ENCODE peak calls at places on chromosomes 16 and 17, in five cellular contexts. One of them, this sample, is unnamed.

GRCh38 chr17:76543482-76544122 is 3.8 kb downstream of the PRCD start:
- DNase-seq in cerebellar nuclear complex: no peak
- DNase-seq in Calu3: no peak
- DNase-seq in stimulated activated CD8-positive, alpha-beta memory T cell treated with anti-CD3 and anti-CD28 coated beads, Interleukin-4, amount 100 ng/mL, for 1 hour: no peak
- DNase-seq in progenitor cell of endocrine pancreas: no peak
- DNase-seq in this sample: peak

GRCh38 chr17:30519707-30520106 is 42.5 kb downstream of the GOSR1 start:
- DNase-seq in cerebellar nuclear complex: no peak
- DNase-seq in Calu3: no peak
- DNase-seq in stimulated activated CD8-positive, alpha-beta memory T cell treated with anti-CD3 and anti-CD28 coated beads, Interleukin-4, amount 100 ng/mL, for 1 hour: no peak
- DNase-seq in progenitor cell of endocrine pancreas: no peak
- DNase-seq in this sample: no peak

GRCh38 chr16:1458336-1458976 is 14.1 kb upstream of the CCDC154 start:
- DNase-seq in cerebellar nuclear complex: no peak
- DNase-seq in Calu3: no peak
- DNase-seq in stimulated activated CD8-positive, alpha-beta memory T cell treated with anti-CD3 and anti-CD28 coated beads, Interleukin-4, amount 100 ng/mL, for 1 hour: no peak
- DNase-seq in progenitor cell of endocrine pancreas: no peak
- DNase-seq in this sample: no peak

GRCh38 chr16:4694664-4695451 is 1.5 kb downstream of the NUDT16L1 start:
- DNase-seq in cerebellar nuclear complex: no peak
- DNase-seq in Calu3: no peak
- DNase-seq in stimulated activated CD8-positive, alpha-beta memory T cell treated with anti-CD3 and anti-CD28 coated beads, Interleukin-4, amount 100 ng/mL, for 1 hour: no peak
- DNase-seq in progenitor cell of endocrine pancreas: no peak
- DNase-seq in this sample: peak

GRCh38 chr16:12461201-12461600 is 342.5 kb downstream of the CPPED1 start:
- DNase-seq in cerebellar nuclear complex: no peak
- DNase-seq in Calu3: no peak
- DNase-seq in stimulated activated CD8-positive, alpha-beta memory T cell treated with anti-CD3 and anti-CD28 coated beads, Interleukin-4, amount 100 ng/mL, for 1 hour: no peak
- DNase-seq in progenitor cell of endocrine pancreas: no peak
- DNase-seq in this sample: no peak

GRCh38 chr16:66376114-66376513 is 9.6 kb downstream of the CDH5 start:
- DNase-seq in cerebellar nuclear complex: no peak
- DNase-seq in Calu3: no peak
- DNase-seq in stimulated activated CD8-positive, alpha-beta memory T cell treated with anti-CD3 and anti-CD28 coated beads, Interleukin-4, amount 100 ng/mL, for 1 hour: no peak
- DNase-seq in progenitor cell of endocrine pancreas: no peak
- DNase-seq in this sample: no peak

GRCh38 chr17:35337364-35337763 is 36.1 kb downstream of the SLFN11 start:
- DNase-seq in cerebellar nuclear complex: no peak
- DNase-seq in Calu3: no peak
- DNase-seq in stimulated activated CD8-positive, alpha-beta memory T cell treated with anti-CD3 and anti-CD28 coated beads, Interleukin-4, amount 100 ng/mL, for 1 hour: no peak
- DNase-seq in progenitor cell of endocrine pancreas: no peak
- DNase-seq in this sample: no peak

GRCh38 chr16:28513484-28514181 is 7.0 kb upstream of the IL27 start:
- DNase-seq in cerebellar nuclear complex: no peak
- DNase-seq in Calu3: no peak
- DNase-seq in stimulated activated CD8-positive, alpha-beta memory T cell treated with anti-CD3 and anti-CD28 coated beads, Interleukin-4, amount 100 ng/mL, for 1 hour: no peak
- DNase-seq in progenitor cell of endocrine pancreas: no peak
- DNase-seq in this sample: no peak

GRCh38 chr16:24609740-24610420 is 70.5 kb downstream of the RBBP6 start:
- DNase-seq in cerebellar nuclear complex: no peak
- DNase-seq in Calu3: peak
- DNase-seq in stimulated activated CD8-positive, alpha-beta memory T cell treated with anti-CD3 and anti-CD28 coated beads, Interleukin-4, amount 100 ng/mL, for 1 hour: no peak
- DNase-seq in progenitor cell of endocrine pancreas: peak
- DNase-seq in this sample: peak

GRCh38 chr17:69534235-69534621 is 119.7 kb downstream of the MAP2K6 start:
- DNase-seq in cerebellar nuclear complex: no peak
- DNase-seq in Calu3: no peak
- DNase-seq in stimulated activated CD8-positive, alpha-beta memory T cell treated with anti-CD3 and anti-CD28 coated beads, Interleukin-4, amount 100 ng/mL, for 1 hour: no peak
- DNase-seq in progenitor cell of endocrine pancreas: no peak
- DNase-seq in this sample: no peak

GRCh38 chr17:9120471-9120870 is 99.2 kb downstream of the NTN1 start:
- DNase-seq in cerebellar nuclear complex: no peak
- DNase-seq in Calu3: no peak
- DNase-seq in stimulated activated CD8-positive, alpha-beta memory T cell treated with anti-CD3 and anti-CD28 coated beads, Interleukin-4, amount 100 ng/mL, for 1 hour: no peak
- DNase-seq in progenitor cell of endocrine pancreas: no peak
- DNase-seq in this sample: no peak

GRCh38 chr17:82940226-82941020 is 100.6 kb upstream of the ZNF750 start:
- DNase-seq in cerebellar nuclear complex: no peak
- DNase-seq in Calu3: no peak
- DNase-seq in stimulated activated CD8-positive, alpha-beta memory T cell treated with anti-CD3 and anti-CD28 coated beads, Interleukin-4, amount 100 ng/mL, for 1 hour: no peak
- DNase-seq in progenitor cell of endocrine pancreas: no peak
- DNase-seq in this sample: no peak

GRCh38 chr17:78258323-78259229 is 27.1 kb downstream of the TMEM235 start:
- DNase-seq in cerebellar nuclear complex: no peak
- DNase-seq in Calu3: no peak
- DNase-seq in stimulated activated CD8-positive, alpha-beta memory T cell treated with anti-CD3 and anti-CD28 coated beads, Interleukin-4, amount 100 ng/mL, for 1 hour: peak
- DNase-seq in progenitor cell of endocrine pancreas: no peak
- DNase-seq in this sample: no peak